ENCODE peak calls at places on chromosomes 3 and 15, in nine cellular contexts. F is neural progenitor cell; B is IMR-90; L is ovary; M is CD4-positive, alpha-beta memory T cell; N is breast epithelium; W is sigmoid colon; A is lung; D is CD8-positive, alpha-beta memory T cell. Q is an unnamed sample. For H3K9me3, the result is how much of the 10 kb centered on the place peaks cover.

GRCh38 chr3:159994182-159994581 is 5.5 kb downstream of the IL12A start:
- DNase-seq in D (no peak), L (no peak), W (no peak), N (no peak), F (no peak), A (no peak), M (no peak), B (peak), Q (no peak)

GRCh38 chr15:35305906-35306305 is 220.8 kb upstream of the NANOGP8 start:
- DNase-seq in B (peak), N (no peak), F (no peak), A (no peak), W (no peak), L (no peak), M (no peak), D (no peak), Q (no peak)

GRCh38 chr15:67092726-67093125 is 27.3 kb downstream of the SMAD3 start:
- DNase-seq in N (no peak), L (no peak), W (no peak), F (no peak), D (no peak), M (no peak), A (no peak), B (no peak), Q (no peak)

GRCh38 chr3:125154800-125155269 is 57.7 kb downstream of the SLC12A8 start:
- DNase-seq in D (no peak), N (no peak), A (no peak), B (no peak), L (no peak), W (no peak), M (peak), F (no peak), Q (no peak)

GRCh38 chr3:53807117-53807521 is 39.1 kb downstream of the CHDH start:
- DNase-seq in B (no peak), A (no peak), L (no peak), M (no peak), W (peak), D (no peak), F (no peak), N (no peak), Q (no peak)

GRCh38 chr3:142243134-142243533 is 17.7 kb upstream of the GK5 start:
- DNase-seq in D (no peak), M (no peak), A (no peak), W (no peak), F (peak), L (no peak), N (no peak), B (no peak), Q (no peak)

GRCh38 chr15:53625962-53626845 is 133.3 kb downstream of the WDR72 start:
- DNase-seq in L (no peak), F (peak), N (no peak), W (no peak), D (no peak), A (no peak), M (no peak), B (no peak), Q (no peak)

GRCh38 chr3:48248095-48248863 is 7.4 kb downstream of the ZNF589 start:
- DNase-seq in N (no peak), D (no peak), B (no peak), L (no peak), W (peak), F (no peak), M (no peak), A (no peak), Q (no peak)

GRCh38 chr15:42508263-42508690 is 12.8 kb downstream of the SNAP23 start:
- DNase-seq in B (peak), W (peak), D (no peak), L (peak), A (no peak), M (no peak), N (no peak), F (no peak), Q (no peak)

GRCh38 chr3:58281069-58281468 is 25.0 kb upstream of the RPP14 start:
- DNase-seq in F (no peak), A (no peak), B (no peak), L (no peak), N (no peak), D (no peak), W (no peak), M (no peak), Q (no peak)

GRCh38 chr3:24294150-24294549 is 200.5 kb downstream of the THRB start:
- DNase-seq in L (no peak), B (no peak), F (no peak), A (no peak), N (no peak), D (no peak), M (no peak), W (no peak), Q (no peak)

GRCh38 chr3:24290596-24290995 is 204.1 kb downstream of the THRB start:
- DNase-seq in F (no peak), M (no peak), N (no peak), D (no peak), W (no peak), L (no peak), A (no peak), B (no peak), Q (no peak)

GRCh38 chr3:24286405-24286804 is 208.2 kb downstream of the THRB start:
- DNase-seq in L (no peak), F (no peak), A (no peak), W (no peak), M (no peak), D (no peak), N (no peak), B (no peak), Q (no peak)

GRCh38 chr3:24287728-24288450 is 206.8 kb downstream of the THRB start:
- DNase-seq in A (no peak), N (peak), B (no peak), F (no peak), W (peak), L (no peak), M (no peak), D (no peak), Q (peak)

GRCh38 chr3:24288538-24289236 is 206.0 kb downstream of the THRB start:
- DNase-seq in M (no peak), L (no peak), A (peak), F (no peak), D (no peak), N (no peak), B (no peak), W (peak), Q (no peak)
- H3K9me3 ChIP-seq in M (under half), L (under half), A (under half), F (under half), D (under half), N (under half), B (under half), W (under half), Q (under half)

GRCh38 chr3:89332311-89333159 is 225.1 kb downstream of the EPHA3 start:
- DNase-seq in B (no peak), W (no peak), M (no peak), D (no peak), N (no peak), L (no peak), A (no peak), F (peak), Q (no peak)

GRCh38 chr3:89340431-89340830 is 233.0 kb downstream of the EPHA3 start:
- DNase-seq in W (no peak), F (no peak), M (no peak), L (no peak), B (no peak), N (no peak), D (no peak), A (no peak), Q (no peak)

GRCh38 chr3:89335693-89336092 is 228.3 kb downstream of the EPHA3 start:
- DNase-seq in B (no peak), A (no peak), D (no peak), F (no peak), L (no peak), N (no peak), M (no peak), W (no peak), Q (no peak)
- H3K4me3 ChIP-seq in B (no peak), A (no peak), D (no peak), F (no peak), L (no peak), N (no peak), M (no peak), W (no peak), Q (no peak)

GRCh38 chr3:49533031-49533430 is 21.2 kb upstream of the BSN start:
- DNase-seq in D (no peak), F (no peak), M (no peak), B (no peak), A (no peak), W (no peak), N (no peak), L (no peak), Q (peak)

GRCh38 chr3:49536875-49537533 is 17.3 kb upstream of the BSN start:
- DNase-seq in N (no peak), A (no peak), M (no peak), L (no peak), B (no peak), D (no peak), W (no peak), F (no peak), Q (no peak)

GRCh38 chr3:49535971-49536874 is 18.1 kb upstream of the BSN start:
- DNase-seq in A (no peak), F (no peak), W (no peak), N (no peak), D (no peak), L (peak), B (peak), M (no peak), Q (no peak)

GRCh38 chr3:49533786-49534519 is 20.3 kb upstream of the BSN start:
- DNase-seq in A (no peak), M (no peak), L (peak), F (no peak), D (no peak), N (no peak), W (peak), B (no peak), Q (no peak)

GRCh38 chr3:49534581-49535495 is 19.4 kb upstream of the BSN start:
- DNase-seq in D (no peak), F (peak), N (no peak), M (no peak), W (no peak), B (no peak), A (no peak), L (peak), Q (peak)
- H3K27ac ChIP-seq in D (no peak), F (peak), N (peak), M (no peak), W (peak), B (no peak), A (no peak), L (no peak), Q (peak)

GRCh38 chr3:43727930-43728329 is 37.2 kb downstream of the ABHD5 start:
- DNase-seq in F (no peak), W (no peak), A (no peak), D (no peak), B (peak), L (no peak), N (no peak), M (no peak), Q (no peak)
- H3K9me3 ChIP-seq in F (under half), W (under half), A (under half), D (under half), B (under half), L (under half), N (under half), M (under half), Q (under half)

GRCh38 chr15:40103864-40104271 is 4.8 kb downstream of the BMF start:
- DNase-seq in F (no peak), L (no peak), D (no peak), B (no peak), A (no peak), N (no peak), W (no peak), M (no peak), Q (no peak)

GRCh38 chr15:40105517-40106202 is 3.0 kb downstream of the BMF start:
- DNase-seq in N (no peak), M (no peak), L (no peak), D (no peak), B (no peak), F (no peak), A (no peak), W (no peak), Q (peak)

GRCh38 chr15:40103124-40103858 is 5.4 kb downstream of the BMF start:
- DNase-seq in L (peak), F (peak), N (peak), B (peak), A (peak), D (no peak), W (peak), M (no peak), Q (peak)

GRCh38 chr15:40104865-40105516 is 3.7 kb downstream of the BMF start:
- DNase-seq in M (peak), N (peak), F (peak), W (peak), A (peak), L (peak), D (peak), B (peak), Q (peak)

DNA sequence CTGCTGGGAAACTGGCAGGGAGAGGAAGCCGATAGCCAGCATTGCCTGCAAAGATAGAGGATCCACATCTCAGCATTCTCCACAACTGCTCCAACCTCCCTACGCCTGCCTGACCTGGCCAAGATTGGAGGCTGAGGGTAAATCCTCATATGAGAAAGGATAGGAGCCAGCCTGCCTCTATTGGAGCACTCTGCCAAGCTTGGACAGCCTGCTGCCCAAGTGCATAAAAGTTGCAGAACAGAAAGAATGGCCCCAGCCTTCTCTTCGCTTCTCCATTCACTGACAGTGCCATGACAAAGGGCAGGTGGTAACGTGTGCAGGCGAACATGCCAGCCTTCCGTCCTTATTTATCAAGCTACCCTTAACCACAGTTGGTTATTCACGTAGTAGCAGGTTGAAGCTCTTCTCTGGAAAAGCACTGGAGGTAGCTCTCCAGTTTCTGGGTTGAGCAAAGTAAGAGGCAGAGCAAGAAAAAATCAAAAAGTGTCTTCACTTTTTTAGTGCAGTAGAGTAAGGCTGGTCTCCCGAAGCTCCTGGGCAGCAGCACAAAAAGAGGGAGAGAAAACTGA is 4.3 kb downstream of the BMF start:
- DNase-seq in F (no peak), A (no peak), N (no peak), L (no peak), D (no peak), M (no peak), B (no peak), W (no peak), Q (no peak)
- H3K4me3 ChIP-seq in F (no peak), A (no peak), N (peak), L (no peak), D (no peak), M (no peak), B (no peak), W (no peak), Q (no peak)

GRCh38 chr3:129859272-129859671 is 34.2 kb downstream of the TMCC1 start:
- DNase-seq in M (no peak), B (no peak), N (no peak), D (no peak), F (no peak), A (no peak), W (no peak), L (no peak), Q (no peak)

GRCh38 chr3:129857899-129858298 is 35.6 kb downstream of the TMCC1 start:
- DNase-seq in N (no peak), W (no peak), L (no peak), F (no peak), D (no peak), A (no peak), B (no peak), M (no peak), Q (no peak)

GRCh38 chr3:129854460-129854859 is 39.1 kb downstream of the TMCC1 start:
- DNase-seq in B (no peak), L (no peak), M (no peak), D (no peak), N (no peak), W (no peak), F (no peak), A (no peak), Q (no peak)

GRCh38 chr3:129855454-129856419 is 37.8 kb downstream of the TMCC1 start:
- DNase-seq in A (no peak), D (no peak), N (no peak), B (peak), F (no peak), W (no peak), L (no peak), M (no peak), Q (no peak)
- H3K27ac ChIP-seq in A (peak), D (no peak), N (peak), B (peak), F (no peak), W (no peak), L (no peak), M (no peak), Q (no peak)

GRCh38 chr15:25065286-25065685 is 110.5 kb downstream of the SNRPN start:
- DNase-seq in W (peak), A (no peak), M (no peak), L (no peak), B (no peak), F (no peak), D (no peak), N (no peak), Q (no peak)
- H3K9me3 ChIP-seq in W (half or more), A (half or more), M (half or more), L (half or more), B (half or more), F (under half), D (half or more), N (half or more), Q (under half)

DNA sequence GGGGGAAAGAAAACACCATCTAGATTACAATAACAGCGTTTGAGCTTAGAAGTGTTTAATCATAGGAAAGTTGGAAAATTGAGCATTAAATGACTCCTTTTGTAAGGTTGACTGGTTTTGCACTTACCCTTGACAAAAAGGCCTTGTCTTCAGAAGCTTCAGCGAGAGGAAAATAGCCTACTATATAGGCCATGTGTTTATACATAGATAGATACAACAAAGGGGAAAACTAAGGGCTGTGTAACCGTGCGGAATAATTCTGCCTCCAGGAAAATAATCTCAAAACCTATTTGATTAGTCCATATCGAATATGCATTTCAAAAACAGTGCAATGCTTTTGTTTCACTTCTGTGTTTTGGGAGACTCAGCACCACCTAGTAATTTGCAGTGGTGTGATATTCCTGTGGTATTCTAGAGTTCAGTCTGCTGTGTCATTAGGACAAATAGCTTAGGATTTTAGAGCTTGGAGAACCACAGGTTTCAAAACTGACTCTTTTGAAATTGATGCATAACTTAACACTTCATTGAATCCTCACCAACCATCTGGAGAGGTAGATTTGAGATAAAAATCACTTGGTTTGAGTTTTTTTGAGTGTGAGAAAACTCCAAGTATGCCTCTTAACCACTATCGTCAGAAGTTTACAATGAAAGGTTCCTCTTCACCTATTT is 1.8 kb downstream of the ARHGAP31 start:
- DNase-seq in F (no peak), A (no peak), L (no peak), B (no peak), W (no peak), N (no peak), M (peak), D (no peak), Q (no peak)
- H3K4me3 ChIP-seq in F (no peak), A (peak), L (peak), B (peak), W (peak), N (peak), M (peak), D (no peak), Q (peak)

Q was measured in pancreas.